ENCODE peak calls at places on chromosomes 2 and 18, in four cellular contexts. S is posterior vena cava, D is OCI-LY7, L is left lobe of liver. V is an unnamed sample.

GRCh38 chr18:62935994-62936393 is 220.7 kb downstream of the PHLPP1 start:
- DNase-seq in S (no peak), L (no peak), D (no peak), V (no peak)

GRCh38 chr2:144376475-144376874 is 143.4 kb downstream of the ZEB2 start:
- DNase-seq in S (no peak), L (no peak), D (no peak), V (no peak)

GRCh38 chr2:127174977-127175376 is 45.1 kb downstream of the CYP27C1 start:
- DNase-seq in S (peak), L (no peak), D (no peak), V (peak)

GRCh38 chr2:158702740-158703139 is 92.4 kb upstream of the DAPL1 start:
- DNase-seq in L (no peak), D (no peak), S (no peak), V (no peak)

GRCh38 chr2:33484042-33484621 is 7.7 kb downstream of the RASGRP3 start:
- DNase-seq in S (no peak), D (no peak), L (no peak), V (no peak)

GRCh38 chr18:13973061-13973460 is 57.7 kb upstream of the MC2R start:
- DNase-seq in S (no peak), L (no peak), D (no peak), V (no peak)

GRCh38 chr18:36580266-36580665 is 248.5 kb downstream of the TPGS2 start:
- DNase-seq in S (no peak), D (no peak), L (no peak), V (no peak)

GRCh38 chr2:10084956-10085851 is 5.0 kb upstream of the CYS1 start:
- DNase-seq in D (no peak), L (no peak), S (peak), V (no peak)

GRCh38 chr2:12884713-12885282 is 168.1 kb downstream of the TRIB2 start:
- DNase-seq in L (no peak), D (no peak), S (peak), V (peak)

GRCh38 chr2:239567786-239568185 is 167.0 kb upstream of the HDAC4 start:
- DNase-seq in S (peak), L (no peak), D (no peak), V (no peak)

GRCh38 chr2:39511219-39511785 is 74.2 kb upstream of the MAP4K3 start:
- DNase-seq in D (no peak), S (no peak), L (no peak), V (no peak)

GRCh38 chr2:130976591-130977237 is 116.5 kb downstream of the FAM168B start:
- DNase-seq in L (no peak), D (no peak), S (no peak), V (no peak)

GRCh38 chr2:31138037-31138962 is at the start of gene GALNT14:
- DNase-seq in S (peak), L (peak), D (peak), V (peak)

GRCh38 chr18:9708057-9708881 is at the start of gene RAB31:
- DNase-seq in S (peak), D (no peak), L (peak), V (peak)

GRCh38 chr2:26556309-26557243 is 78.7 kb upstream of the OTOF start:
- DNase-seq in S (peak), D (no peak), L (no peak), V (no peak)